ENCODE peak calls at places on chromosomes 16 and 17, in six cellular contexts. O is activated T-helper 1 cell treated with anti-CD3 and anti-CD28 coated beads, Interleukin-12 subunit alpha, Interleukin-12 subunit beta, Interleukin-2, Interleukin-4 antibody, amounts not matched to agents 30 ng/mL and 10 ng/mL and 1 ng/mL, durations not matched to agents 14 hours and 24 hours and 36 hours; Z is AG08395; J is stimulated activated CD8-positive, alpha-beta memory T cell treated with anti-CD3 and anti-CD28 coated beads, Interleukin-7, amount 100 ng/mL, for 48 hours; X is effector CD4-positive, alpha-beta T cell; N is activated T-cell treated with anti-CD3 and anti-CD28 coated beads for 1 hour. G is an unnamed sample.

GRCh38 chr16:48101069-48101674 is 54.6 kb downstream of the ABCC12 start:
- DNase-seq in O (no peak), Z (no peak), J (no peak), X (no peak), N (no peak), G (no peak)

GRCh38 chr16:88710556-88710955 is 4.3 kb downstream of the CTU2 start:
- DNase-seq in O (no peak), Z (no peak), J (no peak), X (no peak), N (no peak), G (no peak)

GRCh38 chr16:10509534-10510025 is 70.8 kb downstream of the EMP2 start:
- DNase-seq in O (peak; percentile 49), Z (peak; percentile 88), J (peak; percentile 6), X (peak; percentile 61), N (peak; percentile 45), G (peak; percentile 78)

GRCh38 chr16:2209258-2210008 is 1.2 kb downstream of the BRICD5 start:
- DNase-seq in O (no peak), Z (no peak), J (no peak), X (no peak), N (no peak), G (no peak)

GRCh38 chr17:16953841-16954240 is 18.1 kb downstream of the TNFRSF13B start:
- DNase-seq in O (no peak), Z (no peak), J (no peak), X (no peak), N (no peak), G (no peak)

GRCh38 chr16:83351846-83352245 is 455.9 kb upstream of the HSBP1 start:
- DNase-seq in O (no peak), Z (peak; percentile 74), J (no peak), X (no peak), N (no peak), G (no peak)

GRCh38 chr16:10245002-10245401 is 62.8 kb upstream of the GRIN2A start:
- DNase-seq in O (no peak), Z (no peak), J (no peak), X (no peak), N (no peak), G (no peak)

GRCh38 chr17:39634384-39634871 is 2.5 kb upstream of the STARD3 start:
- DNase-seq in O (peak; percentile 6), Z (peak; percentile 69), J (no peak), X (no peak), N (no peak), G (peak; percentile 74)

GRCh38 chr17:75511270-75511609 is 4.1 kb downstream of the CASKIN2 start:
- DNase-seq in O (no peak), Z (no peak), J (no peak), X (no peak), N (no peak), G (no peak)

GRCh38 chr16:73095142-73095791 is 47.3 kb upstream of the ZFHX3 start:
- DNase-seq in O (no peak), Z (no peak), J (no peak), X (no peak), N (no peak), G (no peak)

GRCh38 chr17:29617481-29618271 is 5.0 kb downstream of the CORO6 start:
- DNase-seq in O (peak; percentile 86), Z (peak; percentile 48), J (peak; percentile 76), X (peak; percentile 87), N (peak; percentile 79), G (peak; percentile 61)